ENCODE peak calls at places on chromosomes 4 and X, in nine cellular contexts. One of them, this sample, is unnamed.

GRCh38 chr4:154041595-154042086 is 252.8 kb upstream of the SFRP2 start:
- DNase-seq in posterior vena cava: no peak
- DNase-seq in heart left ventricle: no peak
- DNase-seq in renal cortical epithelial cell: no peak
- DNase-seq in GM10248: no peak
- DNase-seq in EL: no peak
- DNase-seq in stimulated activated CD4-positive, alpha-beta T cell treated with anti-CD3 and anti-CD28 coated beads, Interleukin-2, amount 100 ng/mL, for 48 hours: no peak
- DNase-seq in WTC11: no peak
- DNase-seq in midbrain: no peak
- DNase-seq in this sample: no peak

GRCh38 chrX:84174348-84174747 is 13.7 kb downstream of the RPS6KA6 start:
- DNase-seq in posterior vena cava: no peak
- DNase-seq in heart left ventricle: no peak
- DNase-seq in renal cortical epithelial cell: no peak
- DNase-seq in GM10248: no peak
- DNase-seq in EL: no peak
- DNase-seq in stimulated activated CD4-positive, alpha-beta T cell treated with anti-CD3 and anti-CD28 coated beads, Interleukin-2, amount 100 ng/mL, for 48 hours: no peak
- DNase-seq in WTC11: no peak
- DNase-seq in midbrain: no peak
- DNase-seq in this sample: no peak

GRCh38 chr4:159435561-159436023 is 332.7 kb downstream of the RAPGEF2 start:
- DNase-seq in posterior vena cava: no peak
- DNase-seq in heart left ventricle: no peak
- DNase-seq in renal cortical epithelial cell: peak
- DNase-seq in GM10248: no peak
- DNase-seq in EL: no peak
- DNase-seq in stimulated activated CD4-positive, alpha-beta T cell treated with anti-CD3 and anti-CD28 coated beads, Interleukin-2, amount 100 ng/mL, for 48 hours: no peak
- DNase-seq in WTC11: no peak
- DNase-seq in midbrain: no peak
- DNase-seq in this sample: no peak

GRCh38 chr4:94957030-94957429 is 199.3 kb downstream of the BMPR1B start:
- DNase-seq in posterior vena cava: no peak
- DNase-seq in heart left ventricle: no peak
- DNase-seq in renal cortical epithelial cell: no peak
- DNase-seq in GM10248: no peak
- DNase-seq in EL: no peak
- DNase-seq in stimulated activated CD4-positive, alpha-beta T cell treated with anti-CD3 and anti-CD28 coated beads, Interleukin-2, amount 100 ng/mL, for 48 hours: no peak
- DNase-seq in WTC11: no peak
- DNase-seq in midbrain: no peak
- DNase-seq in this sample: no peak

GRCh38 chrX:134932528-134933217 is 58.1 kb upstream of the SMIM10 start:
- DNase-seq in posterior vena cava: no peak
- DNase-seq in heart left ventricle: no peak
- DNase-seq in renal cortical epithelial cell: peak
- DNase-seq in GM10248: no peak
- DNase-seq in EL: peak
- DNase-seq in stimulated activated CD4-positive, alpha-beta T cell treated with anti-CD3 and anti-CD28 coated beads, Interleukin-2, amount 100 ng/mL, for 48 hours: no peak
- DNase-seq in WTC11: no peak
- DNase-seq in midbrain: no peak
- DNase-seq in this sample: no peak

GRCh38 chr4:100849319-100849718 is 331.5 kb upstream of the EMCN start:
- DNase-seq in posterior vena cava: peak
- DNase-seq in heart left ventricle: no peak
- DNase-seq in renal cortical epithelial cell: no peak
- DNase-seq in GM10248: no peak
- DNase-seq in EL: no peak
- DNase-seq in stimulated activated CD4-positive, alpha-beta T cell treated with anti-CD3 and anti-CD28 coated beads, Interleukin-2, amount 100 ng/mL, for 48 hours: no peak
- DNase-seq in WTC11: no peak
- DNase-seq in midbrain: peak
- DNase-seq in this sample: peak

GRCh38 chrX:42087960-42088359 is 164.6 kb upstream of the CASK start:
- DNase-seq in posterior vena cava: no peak
- DNase-seq in heart left ventricle: no peak
- DNase-seq in renal cortical epithelial cell: no peak
- DNase-seq in GM10248: no peak
- DNase-seq in EL: no peak
- DNase-seq in stimulated activated CD4-positive, alpha-beta T cell treated with anti-CD3 and anti-CD28 coated beads, Interleukin-2, amount 100 ng/mL, for 48 hours: no peak
- DNase-seq in WTC11: no peak
- DNase-seq in midbrain: no peak
- DNase-seq in this sample: no peak

GRCh38 chr4:104571341-104571740 is 76.6 kb upstream of the CXXC4 start:
- DNase-seq in posterior vena cava: no peak
- DNase-seq in heart left ventricle: no peak
- DNase-seq in renal cortical epithelial cell: peak
- DNase-seq in GM10248: no peak
- DNase-seq in EL: no peak
- DNase-seq in stimulated activated CD4-positive, alpha-beta T cell treated with anti-CD3 and anti-CD28 coated beads, Interleukin-2, amount 100 ng/mL, for 48 hours: no peak
- DNase-seq in WTC11: peak
- DNase-seq in midbrain: no peak
- DNase-seq in this sample: no peak

GRCh38 chr4:176726803-176727202 is 65.9 kb downstream of the VEGFC start:
- DNase-seq in posterior vena cava: no peak
- DNase-seq in heart left ventricle: no peak
- DNase-seq in renal cortical epithelial cell: no peak
- DNase-seq in GM10248: no peak
- DNase-seq in EL: no peak
- DNase-seq in stimulated activated CD4-positive, alpha-beta T cell treated with anti-CD3 and anti-CD28 coated beads, Interleukin-2, amount 100 ng/mL, for 48 hours: no peak
- DNase-seq in WTC11: no peak
- DNase-seq in midbrain: no peak
- DNase-seq in this sample: no peak

GRCh38 chrX:18389968-18390367 is 35.4 kb upstream of the CDKL5 start:
- DNase-seq in posterior vena cava: no peak
- DNase-seq in heart left ventricle: no peak
- DNase-seq in renal cortical epithelial cell: no peak
- DNase-seq in GM10248: no peak
- DNase-seq in EL: no peak
- DNase-seq in stimulated activated CD4-positive, alpha-beta T cell treated with anti-CD3 and anti-CD28 coated beads, Interleukin-2, amount 100 ng/mL, for 48 hours: no peak
- DNase-seq in WTC11: no peak
- DNase-seq in midbrain: no peak
- DNase-seq in this sample: no peak

GRCh38 chrX:24231169-24231568 is 81.6 kb downstream of the ZFX start:
- DNase-seq in posterior vena cava: no peak
- DNase-seq in heart left ventricle: peak
- DNase-seq in renal cortical epithelial cell: peak
- DNase-seq in GM10248: peak
- DNase-seq in EL: peak
- DNase-seq in stimulated activated CD4-positive, alpha-beta T cell treated with anti-CD3 and anti-CD28 coated beads, Interleukin-2, amount 100 ng/mL, for 48 hours: no peak
- DNase-seq in WTC11: no peak
- DNase-seq in midbrain: no peak
- DNase-seq in this sample: no peak

GRCh38 chr4:85029453-85029852 is 63.0 kb upstream of the WDFY3 start:
- DNase-seq in posterior vena cava: no peak
- DNase-seq in heart left ventricle: peak
- DNase-seq in renal cortical epithelial cell: no peak
- DNase-seq in GM10248: no peak
- DNase-seq in EL: no peak
- DNase-seq in stimulated activated CD4-positive, alpha-beta T cell treated with anti-CD3 and anti-CD28 coated beads, Interleukin-2, amount 100 ng/mL, for 48 hours: no peak
- DNase-seq in WTC11: no peak
- DNase-seq in midbrain: no peak
- DNase-seq in this sample: no peak

GRCh38 chr4:25172964-25173917 is 13.0 kb upstream of the SEPSECS start:
- DNase-seq in posterior vena cava: no peak
- DNase-seq in heart left ventricle: peak
- DNase-seq in renal cortical epithelial cell: peak
- DNase-seq in GM10248: peak
- DNase-seq in EL: peak
- DNase-seq in stimulated activated CD4-positive, alpha-beta T cell treated with anti-CD3 and anti-CD28 coated beads, Interleukin-2, amount 100 ng/mL, for 48 hours: no peak
- DNase-seq in WTC11: no peak
- DNase-seq in midbrain: no peak
- DNase-seq in this sample: no peak

GRCh38 chrX:47283015-47283771 is 50.4 kb downstream of the USP11 start:
- DNase-seq in posterior vena cava: no peak
- DNase-seq in heart left ventricle: peak
- DNase-seq in renal cortical epithelial cell: peak
- DNase-seq in GM10248: peak
- DNase-seq in EL: peak
- DNase-seq in stimulated activated CD4-positive, alpha-beta T cell treated with anti-CD3 and anti-CD28 coated beads, Interleukin-2, amount 100 ng/mL, for 48 hours: no peak
- DNase-seq in WTC11: no peak
- DNase-seq in midbrain: peak
- DNase-seq in this sample: peak

GRCh38 chr4:53907772-53908171 is 156.6 kb downstream of the CHIC2 start:
- DNase-seq in posterior vena cava: no peak
- DNase-seq in heart left ventricle: no peak
- DNase-seq in renal cortical epithelial cell: no peak
- DNase-seq in GM10248: no peak
- DNase-seq in EL: no peak
- DNase-seq in stimulated activated CD4-positive, alpha-beta T cell treated with anti-CD3 and anti-CD28 coated beads, Interleukin-2, amount 100 ng/mL, for 48 hours: no peak
- DNase-seq in WTC11: no peak
- DNase-seq in midbrain: no peak
- DNase-seq in this sample: no peak

GRCh38 chr4:5654791-5655190 is 53.6 kb downstream of the EVC2 start:
- DNase-seq in posterior vena cava: no peak
- DNase-seq in heart left ventricle: no peak
- DNase-seq in renal cortical epithelial cell: no peak
- DNase-seq in GM10248: no peak
- DNase-seq in EL: no peak
- DNase-seq in stimulated activated CD4-positive, alpha-beta T cell treated with anti-CD3 and anti-CD28 coated beads, Interleukin-2, amount 100 ng/mL, for 48 hours: no peak
- DNase-seq in WTC11: no peak
- DNase-seq in midbrain: no peak
- DNase-seq in this sample: peak

GRCh38 chrX:20521245-20521644 is 254.5 kb upstream of the RPS6KA3 start:
- DNase-seq in posterior vena cava: no peak
- DNase-seq in heart left ventricle: no peak
- DNase-seq in renal cortical epithelial cell: peak
- DNase-seq in GM10248: no peak
- DNase-seq in EL: peak
- DNase-seq in stimulated activated CD4-positive, alpha-beta T cell treated with anti-CD3 and anti-CD28 coated beads, Interleukin-2, amount 100 ng/mL, for 48 hours: no peak
- DNase-seq in WTC11: no peak
- DNase-seq in midbrain: no peak
- DNase-seq in this sample: no peak

GRCh38 chr4:92236907-92237306 is 66.9 kb upstream of the GRID2 start:
- DNase-seq in posterior vena cava: no peak
- DNase-seq in heart left ventricle: no peak
- DNase-seq in renal cortical epithelial cell: peak
- DNase-seq in GM10248: no peak
- DNase-seq in EL: peak
- DNase-seq in stimulated activated CD4-positive, alpha-beta T cell treated with anti-CD3 and anti-CD28 coated beads, Interleukin-2, amount 100 ng/mL, for 48 hours: no peak
- DNase-seq in WTC11: no peak
- DNase-seq in midbrain: no peak
- DNase-seq in this sample: no peak

GRCh38 chrX:39859991-39860861 is 237.5 kb downstream of the BCOR start:
- DNase-seq in posterior vena cava: peak
- DNase-seq in heart left ventricle: peak
- DNase-seq in renal cortical epithelial cell: no peak
- DNase-seq in GM10248: peak
- DNase-seq in EL: peak
- DNase-seq in stimulated activated CD4-positive, alpha-beta T cell treated with anti-CD3 and anti-CD28 coated beads, Interleukin-2, amount 100 ng/mL, for 48 hours: peak
- DNase-seq in WTC11: peak
- DNase-seq in midbrain: no peak
- DNase-seq in this sample: no peak

GRCh38 chr4:20252656-20253271 is 1.1 kb downstream of the SLIT2 start:
- DNase-seq in posterior vena cava: peak
- DNase-seq in heart left ventricle: peak
- DNase-seq in renal cortical epithelial cell: no peak
- DNase-seq in GM10248: peak
- DNase-seq in EL: peak
- DNase-seq in stimulated activated CD4-positive, alpha-beta T cell treated with anti-CD3 and anti-CD28 coated beads, Interleukin-2, amount 100 ng/mL, for 48 hours: no peak
- DNase-seq in WTC11: peak
- DNase-seq in midbrain: no peak
- DNase-seq in this sample: no peak

GRCh38 chrX:124217289-124218251 is 114.9 kb upstream of the TEX13D start:
- DNase-seq in posterior vena cava: no peak
- DNase-seq in heart left ventricle: peak
- DNase-seq in renal cortical epithelial cell: peak
- DNase-seq in GM10248: peak
- DNase-seq in EL: peak
- DNase-seq in stimulated activated CD4-positive, alpha-beta T cell treated with anti-CD3 and anti-CD28 coated beads, Interleukin-2, amount 100 ng/mL, for 48 hours: peak
- DNase-seq in WTC11: no peak
- DNase-seq in midbrain: peak
- DNase-seq in this sample: no peak

GRCh38 chrX:75301060-75301459 is 27.2 kb downstream of the UPRT start:
- DNase-seq in posterior vena cava: no peak
- DNase-seq in heart left ventricle: no peak
- DNase-seq in renal cortical epithelial cell: no peak
- DNase-seq in GM10248: no peak
- DNase-seq in EL: no peak
- DNase-seq in stimulated activated CD4-positive, alpha-beta T cell treated with anti-CD3 and anti-CD28 coated beads, Interleukin-2, amount 100 ng/mL, for 48 hours: no peak
- DNase-seq in WTC11: no peak
- DNase-seq in midbrain: no peak
- DNase-seq in this sample: no peak

GRCh38 chr4:157459789-157460188 is 239.3 kb downstream of the GRIA2 start:
- DNase-seq in posterior vena cava: no peak
- DNase-seq in heart left ventricle: no peak
- DNase-seq in renal cortical epithelial cell: peak
- DNase-seq in GM10248: no peak
- DNase-seq in EL: no peak
- DNase-seq in stimulated activated CD4-positive, alpha-beta T cell treated with anti-CD3 and anti-CD28 coated beads, Interleukin-2, amount 100 ng/mL, for 48 hours: no peak
- DNase-seq in WTC11: no peak
- DNase-seq in midbrain: peak
- DNase-seq in this sample: no peak

GRCh38 chr4:54139332-54139731 is 39.4 kb downstream of the GSX2 start:
- DNase-seq in posterior vena cava: no peak
- DNase-seq in heart left ventricle: no peak
- DNase-seq in renal cortical epithelial cell: no peak
- DNase-seq in GM10248: no peak
- DNase-seq in EL: no peak
- DNase-seq in stimulated activated CD4-positive, alpha-beta T cell treated with anti-CD3 and anti-CD28 coated beads, Interleukin-2, amount 100 ng/mL, for 48 hours: no peak
- DNase-seq in WTC11: no peak
- DNase-seq in midbrain: no peak
- DNase-seq in this sample: no peak